ENCODE peak calls at places on chromosomes 6 and 20, in seven cellular contexts. N is Peyer's patch, T is nephron progenitor cell, D is transverse colon, O is kidney epithelial cell, I is breast epithelium, B is lower lobe of right lung. R is an unnamed sample.

GRCh38 chr20:59634435-59635005 is 30.2 kb downstream of the PHACTR3 start:
- DNase-seq in N (no peak), T (no peak), D (no peak), O (no peak), I (no peak), B (no peak), R (no peak)

GRCh38 chr20:37390891-37391525 is 45.1 kb downstream of the SRC start:
- DNase-seq in N (no peak), T (no peak), D (no peak), O (no peak), I (no peak), B (peak; percentile 24), R (no peak)

GRCh38 chr6:80508885-80509630 is 402.6 kb downstream of the BCKDHB start:
- DNase-seq in N (no peak), T (no peak), D (no peak), O (no peak), I (no peak), B (no peak), R (no peak)

GRCh38 chr20:51258582-51259175 is 235.8 kb upstream of the KCNG1 start:
- DNase-seq in N (no peak), T (no peak), D (no peak), O (peak; percentile 5), I (no peak), B (no peak), R (no peak)

GRCh38 chr6:69985180-69985579 is 118.8 kb downstream of the COL19A1 start:
- DNase-seq in N (no peak), T (no peak), D (no peak), O (no peak), I (no peak), B (no peak), R (no peak)

GRCh38 chr20:19701449-19701848 is 56.6 kb upstream of the RIN2 start:
- DNase-seq in N (peak; percentile 68), T (no peak), D (no peak), O (no peak), I (no peak), B (no peak), R (no peak)

GRCh38 chr6:26249959-26250805 is 114.8 kb upstream of the BTN3A2 start:
- DNase-seq in N (peak; percentile 94), T (peak; percentile 53), D (peak; percentile 84), O (no peak), I (peak; percentile 76), B (peak; percentile 71), R (peak; percentile 63)

GRCh38 chr6:5199203-5200101 is 61.3 kb downstream of the LYRM4 start:
- DNase-seq in N (no peak), T (no peak), D (no peak), O (no peak), I (no peak), B (no peak), R (no peak)

GRCh38 chr20:40414843-40415615 is 274.0 kb downstream of the MAFB start:
- DNase-seq in N (no peak), T (no peak), D (peak; percentile 56), O (no peak), I (peak; percentile 76), B (no peak), R (no peak)

GRCh38 chr6:35926509-35927215 is 5.8 kb upstream of the SRPK1 start:
- DNase-seq in N (no peak), T (no peak), D (no peak), O (no peak), I (no peak), B (no peak), R (no peak)

GRCh38 chr6:6546318-6547110 is 42.0 kb upstream of the LY86 start:
- DNase-seq in N (peak; percentile 51), T (peak; percentile 63), D (peak; percentile 14), O (no peak), I (no peak), B (peak; percentile 65), R (peak; percentile 73)

GRCh38 chr6:39043776-39044175 is 4.8 kb upstream of the GLP1R start:
- DNase-seq in N (no peak), T (no peak), D (no peak), O (no peak), I (no peak), B (no peak), R (no peak)

GRCh38 chr6:7157752-7158616 is 50.2 kb downstream of the RREB1 start:
- DNase-seq in N (no peak), T (no peak), D (no peak), O (no peak), I (no peak), B (no peak), R (no peak)

GRCh38 chr20:60986757-60987156 is 265.3 kb upstream of the CDH4 start:
- DNase-seq in N (no peak), T (no peak), D (no peak), O (no peak), I (no peak), B (no peak), R (no peak)

GRCh38 chr20:52722926-52723325 is 249.2 kb upstream of the TSHZ2 start:
- DNase-seq in N (no peak), T (no peak), D (no peak), O (no peak), I (no peak), B (no peak), R (no peak)

GRCh38 chr6:4670295-4670694 is 105.9 kb upstream of the CDYL start:
- DNase-seq in N (no peak), T (no peak), D (no peak), O (no peak), I (no peak), B (no peak), R (no peak)

GRCh38 chr20:29430531-29430930 is 1826.9 kb upstream of the DEFB115 start:
- DNase-seq in N (no peak), T (no peak), D (no peak), O (no peak), I (no peak), B (no peak), R (no peak)

GRCh38 chr6:169738972-169739529 is 12.3 kb downstream of the DYNLT2 start:
- DNase-seq in N (no peak), T (no peak), D (no peak), O (no peak), I (no peak), B (no peak), R (no peak)

GRCh38 chr20:48294196-48294595 is 508.9 kb upstream of the SULF2 start:
- DNase-seq in N (no peak), T (no peak), D (no peak), O (no peak), I (no peak), B (no peak), R (no peak)

GRCh38 chr6:160254467-160255312 is 3.9 kb downstream of the SLC22A2 start:
- DNase-seq in N (peak; percentile 87), T (no peak), D (peak; percentile 70), O (peak; percentile 94), I (no peak), B (no peak), R (no peak)

GRCh38 chr6:17740559-17741220 is 34.0 kb upstream of the NUP153 start:
- DNase-seq in N (no peak), T (no peak), D (no peak), O (no peak), I (no peak), B (no peak), R (no peak)

GRCh38 chr6:159008656-159009288 is 8.8 kb upstream of the RSPH3 start:
- DNase-seq in N (no peak), T (no peak), D (no peak), O (no peak), I (no peak), B (no peak), R (no peak)
- TF ChIP-seq CTCF in N (peak; percentile 86), T (peak; percentile 29), D (peak; percentile 33), O (peak; percentile 46), I (peak; percentile 37), B (peak; percentile 43), R (peak; percentile 53)

GRCh38 chr6:75856902-75857301 is 107.9 kb downstream of the MYO6 start:
- DNase-seq in N (no peak), T (no peak), D (no peak), O (no peak), I (no peak), B (no peak), R (no peak)

GRCh38 chr6:75853796-75854195 is 104.8 kb downstream of the MYO6 start:
- DNase-seq in N (no peak), T (no peak), D (no peak), O (no peak), I (no peak), B (no peak), R (no peak)

GRCh38 chr6:75852721-75853120 is 103.7 kb downstream of the MYO6 start:
- DNase-seq in N (no peak), T (no peak), D (no peak), O (no peak), I (no peak), B (no peak), R (no peak)

GRCh38 chr6:75850026-75850385 is 101.0 kb downstream of the MYO6 start:
- DNase-seq in N (no peak), T (no peak), D (no peak), O (no peak), I (no peak), B (no peak), R (no peak)

GRCh38 chr6:75855047-75855446 is 106.0 kb downstream of the MYO6 start:
- DNase-seq in N (peak; percentile 53), T (peak; percentile 37), D (peak; percentile 46), O (peak; percentile 12), I (no peak), B (no peak), R (no peak)
- TF ChIP-seq CTCF in N (no peak), T (peak; percentile 56), D (no peak), O (peak; percentile 60), I (peak; percentile 25), B (peak; percentile 61), R (peak; percentile 32)

GRCh38 chr6:142459267-142459666 is 157.5 kb downstream of the ADGRG6 start:
- DNase-seq in N (no peak), T (no peak), D (no peak), O (no peak), I (no peak), B (no peak), R (no peak)

GRCh38 chr6:142457638-142458406 is 156.0 kb downstream of the ADGRG6 start:
- DNase-seq in N (no peak), T (no peak), D (no peak), O (no peak), I (no peak), B (no peak), R (no peak)

GRCh38 chr6:142458857-142459256 is 157.1 kb downstream of the ADGRG6 start:
- DNase-seq in N (no peak), T (no peak), D (no peak), O (no peak), I (no peak), B (no peak), R (no peak)

GRCh38 chr6:142463988-142464387 is 162.2 kb downstream of the ADGRG6 start:
- DNase-seq in N (no peak), T (no peak), D (no peak), O (no peak), I (no peak), B (no peak), R (no peak)

DNA sequence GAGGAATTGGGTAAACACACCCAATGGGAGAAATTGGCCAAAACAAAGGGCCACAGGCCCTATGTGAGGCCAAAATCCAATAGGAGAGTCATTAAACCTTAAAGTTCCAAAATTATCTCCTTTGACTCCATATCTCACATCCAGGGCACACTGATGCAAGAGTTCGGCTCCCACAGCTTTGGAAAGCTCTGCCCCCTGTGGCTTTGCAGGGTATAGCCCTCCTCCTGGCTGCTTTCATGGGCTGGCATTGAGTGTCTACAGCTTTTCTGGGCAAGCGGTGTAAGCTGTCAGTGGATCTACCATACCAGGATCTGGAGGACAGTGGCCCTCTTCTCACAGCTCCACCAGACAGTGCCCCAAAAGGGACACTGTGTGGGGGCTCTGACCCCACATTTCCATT is 160.5 kb downstream of the ADGRG6 start:
- DNase-seq in N (no peak), T (no peak), D (no peak), O (no peak), I (no peak), B (no peak), R (no peak)
- TF ChIP-seq CTCF in N (no peak), T (no peak), D (no peak), O (no peak), I (no peak), B (no peak), R (no peak)

GRCh38 chr6:90611543-90611864 is 24.6 kb upstream of the MAP3K7 start:
- DNase-seq in N (no peak), T (no peak), D (no peak), O (no peak), I (no peak), B (no peak), R (no peak)
- TF ChIP-seq CTCF in N (no peak), T (peak; percentile 15), D (no peak), O (no peak), I (no peak), B (no peak), R (peak; percentile 19)

R was measured in glutamatergic neuron.